ENCODE peak calls at places on chromosomes 6 and 20, in eight cellular contexts. M, J, D, G, V, T, Q and X are unnamed samples.
A peak's percentile ranks its signal among the peaks of the same experiment; 100 is the strongest.

GRCh38 chr6:158290659-158291058 is 21.6 kb upstream of the TULP4 start:
- DNase-seq in M (no peak), J (peak; percentile 39), D (no peak), G (no peak), V (no peak), T (no peak), Q (peak; percentile 37), X (no peak)

GRCh38 chr6:39892490-39893129 is 41.7 kb downstream of the MOCS1 start:
- DNase-seq in M (peak; percentile 69), J (peak; percentile 2), D (no peak), G (peak; percentile 73), V (peak; percentile 79), T (peak; percentile 57), Q (peak; percentile 74), X (no peak)

GRCh38 chr6:127879685-127880084 is 21.2 kb downstream of the THEMIS start:
- DNase-seq in M (peak; percentile 7), J (no peak), D (no peak), G (peak; percentile 10), V (no peak), T (no peak), Q (no peak), X (no peak)

GRCh38 chr20:63967330-63968135 is 2.2 kb downstream of the ZNF512B start:
- DNase-seq in M (no peak), J (no peak), D (peak; percentile 76), G (peak; percentile 32), V (no peak), T (no peak), Q (peak; percentile 22), X (no peak)

GRCh38 chr20:40868568-40869223 is 159.9 kb upstream of the TOP1 start:
- DNase-seq in M (peak; percentile 85), J (no peak), D (no peak), G (peak; percentile 48), V (no peak), T (peak; percentile 18), Q (no peak), X (no peak)

GRCh38 chr20:63968928-63969760 is 586 bp downstream of the ZNF512B start:
- DNase-seq in M (no peak), J (no peak), D (no peak), G (peak; percentile 71), V (peak; percentile 42), T (peak; percentile 23), Q (peak; percentile 27), X (no peak)

GRCh38 chr6:87628881-87629280 is 38.9 kb downstream of the ORC3 start:
- DNase-seq in M (peak; percentile 31), J (no peak), D (no peak), G (no peak), V (no peak), T (no peak), Q (no peak), X (no peak)

GRCh38 chr6:24666616-24667377 is at the start of the genes ACOT13 and TDP2:
- DNase-seq in M (peak; percentile 96), J (peak; percentile 86), D (peak; percentile 96), G (peak; percentile 96), V (peak; percentile 94), T (peak; percentile 94), Q (peak; percentile 96), X (peak; percentile 63)

GRCh38 chr6:10838794-10839333 is 525 bp upstream of the MAK start:
- DNase-seq in M (no peak), J (peak; percentile 85), D (no peak), G (no peak), V (no peak), T (no peak), Q (no peak), X (no peak)

GRCh38 chr6:112877134-112878100 is 530.3 kb downstream of the RFPL4B start:
- DNase-seq in M (peak; percentile 93), J (no peak), D (no peak), G (no peak), V (no peak), T (no peak), Q (no peak), X (no peak)

GRCh38 chr6:11241793-11242201 is 9.3 kb upstream of the NEDD9 start:
- DNase-seq in M (no peak), J (no peak), D (peak; percentile 83), G (peak; percentile 84), V (peak; percentile 81), T (peak; percentile 63), Q (peak; percentile 87), X (no peak)

GRCh38 chr6:18242062-18242851 is 22.1 kb downstream of the DEK start:
- DNase-seq in M (peak; percentile 94), J (no peak), D (no peak), G (no peak), V (no peak), T (peak; percentile 44), Q (no peak), X (no peak)

GRCh38 chr6:169288591-169288990 is 34.9 kb upstream of the THBS2 start:
- DNase-seq in M (peak; percentile 35), J (no peak), D (no peak), G (no peak), V (no peak), T (no peak), Q (no peak), X (no peak)

GRCh38 chr6:49541210-49541724 is 9.2 kb upstream of the C6orf141 start:
- DNase-seq in M (peak; percentile 52), J (no peak), D (no peak), G (no peak), V (no peak), T (no peak), Q (no peak), X (no peak)

GRCh38 chr6:87698618-87699017 is 3.4 kb downstream of the AKIRIN2 start:
- DNase-seq in M (peak; percentile 40), J (no peak), D (no peak), G (no peak), V (no peak), T (no peak), Q (no peak), X (no peak)

GRCh38 chr6:73342174-73342573 is 11.9 kb downstream of the DPPA5 start:
- DNase-seq in M (no peak), J (no peak), D (no peak), G (no peak), V (no peak), T (no peak), Q (no peak), X (no peak)

GRCh38 chr6:136963259-136963658 is 41.2 kb downstream of the SLC35D3 start:
- DNase-seq in M (no peak), J (no peak), D (no peak), G (no peak), V (no peak), T (no peak), Q (no peak), X (no peak)

GRCh38 chr6:129206761-129207330 is 323.9 kb downstream of the LAMA2 start:
- DNase-seq in M (no peak), J (no peak), D (no peak), G (no peak), V (no peak), T (no peak), Q (no peak), X (no peak)

GRCh38 chr6:90003941-90004340 is 109.7 kb downstream of the GJA10 start:
- DNase-seq in M (peak; percentile 18), J (no peak), D (no peak), G (no peak), V (no peak), T (no peak), Q (no peak), X (no peak)

GRCh38 chr6:160919713-160920112 is 71.9 kb upstream of the MAP3K4 start:
- DNase-seq in M (peak; percentile 83), J (no peak), D (no peak), G (no peak), V (no peak), T (no peak), Q (no peak), X (no peak)

GRCh38 chr6:43269273-43270007 is 26.2 kb downstream of the TTBK1 start:
- DNase-seq in M (no peak), J (no peak), D (no peak), G (no peak), V (peak; percentile 43), T (no peak), Q (peak; percentile 38), X (no peak)

DNA sequence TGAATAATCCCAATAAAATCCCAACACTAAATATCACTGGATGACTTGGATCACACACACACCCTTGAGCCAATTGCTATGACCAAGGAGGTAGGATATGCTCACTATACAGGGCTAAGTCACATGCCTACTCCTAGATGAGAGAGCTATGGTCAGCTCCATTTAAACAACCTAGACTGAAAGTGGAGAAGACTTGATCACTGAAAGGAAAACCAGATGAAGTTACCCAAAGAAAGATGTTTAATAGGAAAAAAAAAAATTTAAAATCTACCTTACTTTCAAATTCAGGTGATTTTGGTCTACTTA is 18.9 kb upstream of the COL19A1 start:
- DNase-seq in M (no peak), J (no peak), D (no peak), G (no peak), V (no peak), T (no peak), Q (no peak), X (no peak)
- H3K27ac ChIP-seq in M (no peak overlapping the region), J (no peak overlapping the region), D (no peak overlapping the region), G (no peak overlapping the region), V (no peak overlapping the region), T (no peak overlapping the region), Q (no peak overlapping the region), X (no peak overlapping the region)

DNA sequence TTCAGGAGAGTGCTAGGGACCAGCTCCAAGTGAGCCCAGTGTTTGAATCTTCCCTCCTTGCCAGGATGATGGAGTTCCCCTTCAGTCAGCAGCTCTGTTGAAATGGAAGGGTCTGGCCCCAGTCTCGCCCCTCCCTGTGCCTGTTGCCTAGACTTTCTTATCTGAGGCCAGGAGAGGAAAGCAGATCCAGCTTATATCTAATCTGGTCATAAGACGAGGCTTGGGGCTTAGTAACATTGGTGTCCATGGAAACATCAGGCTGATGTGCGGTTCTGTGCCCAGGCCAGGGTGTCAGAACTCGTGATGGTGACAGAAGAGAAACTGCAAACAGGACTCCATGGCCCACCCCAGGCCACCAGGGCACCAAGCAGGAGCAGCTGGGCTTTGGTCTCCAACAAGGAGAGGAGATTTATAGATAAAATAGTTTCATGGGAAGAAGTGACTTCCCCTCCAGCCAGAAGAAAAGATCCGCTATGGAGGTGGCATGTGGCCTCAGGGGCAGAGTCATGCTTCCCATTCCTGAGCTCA is 9.8 kb downstream of the MAS1L start:
- DNase-seq in M (no peak), J (no peak), D (no peak), G (no peak), V (no peak), T (no peak), Q (no peak), X (no peak)
- TF ChIP-seq POLR2A in M (no peak), J (no peak), D (no peak), G (no peak), V (no peak), T (no peak), Q (no peak), X (no peak)

GRCh38 chr6:110556317-110557115 is 80.1 kb upstream of the SLC22A16 start:
- DNase-seq in M (no peak), J (no peak), D (no peak), G (no peak), V (no peak), T (no peak), Q (no peak), X (no peak)
- H3K27ac ChIP-seq in M (no peak overlapping the region), J (no peak overlapping the region), D (no peak overlapping the region), G (no peak overlapping the region), V (no peak overlapping the region), T (no peak overlapping the region), Q (no peak overlapping the region), X (no peak overlapping the region)

DNA sequence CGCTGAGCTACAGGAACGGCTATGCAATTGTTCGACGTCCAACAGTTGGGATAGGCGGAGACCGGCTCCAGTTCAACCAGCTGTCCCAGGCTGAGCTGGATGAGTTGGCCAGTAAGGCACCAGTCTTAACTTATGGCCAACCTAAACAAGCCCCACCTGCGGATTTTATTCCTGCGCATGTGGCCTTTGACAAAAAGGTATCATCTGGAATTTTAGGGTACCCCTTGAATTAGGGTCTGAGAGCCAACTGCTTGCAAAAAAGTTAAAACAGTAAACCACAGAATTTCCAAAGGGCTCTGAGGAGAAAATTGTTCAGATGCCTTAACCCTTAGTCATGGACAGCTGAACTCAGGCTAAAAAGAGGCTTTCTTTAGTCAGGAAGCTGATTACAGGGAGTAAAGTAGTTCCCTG is 3.8 kb downstream of the EFHC1 start:
- DNase-seq in M (peak; percentile 90), J (no peak), D (no peak), G (no peak), V (no peak), T (no peak), Q (no peak), X (no peak)
- TF ChIP-seq POLR2A in M (no peak), J (no peak), D (no peak), G (no peak), V (no peak), T (no peak), Q (no peak), X (no peak)